ENCODE peak calls at places on chromosomes 3 and 15, in eight cellular contexts. L, F, J, O, N, D, M and P are unnamed samples.

GRCh38 chr3:36227982-36228381 is 152.3 kb upstream of the STAC start:
- DNase-seq in L (no peak), F (no peak), J (no peak), O (no peak), N (no peak), D (no peak), M (no peak), P (no peak)

GRCh38 chr3:46903341-46904302 is 26.1 kb downstream of the PTH1R start:
- DNase-seq in L (no peak), F (no peak), J (peak), O (no peak), N (peak), D (no peak), M (no peak), P (peak)

GRCh38 chr3:38308456-38308855 is 26.4 kb downstream of the SLC22A14 start:
- DNase-seq in L (no peak), F (no peak), J (no peak), O (no peak), N (no peak), D (no peak), M (no peak), P (no peak)

GRCh38 chr3:143120716-143121239 is 1.2 kb downstream of the CHST2 start:
- DNase-seq in L (no peak), F (peak), J (no peak), O (peak), N (peak), D (no peak), M (peak), P (peak)

GRCh38 chr3:127817331-127817821 is 4.9 kb downstream of the MGLL start:
- DNase-seq in L (no peak), F (no peak), J (peak), O (no peak), N (no peak), D (no peak), M (no peak), P (peak)

GRCh38 chr3:117589454-117589853 is 879.9 kb downstream of the TUSC7 start:
- DNase-seq in L (no peak), F (no peak), J (no peak), O (no peak), N (no peak), D (no peak), M (no peak), P (no peak)

GRCh38 chr3:134618473-134618860 is 32.4 kb downstream of the KY start:
- DNase-seq in L (no peak), F (no peak), J (no peak), O (no peak), N (no peak), D (no peak), M (no peak), P (no peak)

GRCh38 chr3:143712522-143712921 is 135.7 kb downstream of the SLC9A9 start:
- DNase-seq in L (no peak), F (no peak), J (no peak), O (no peak), N (no peak), D (no peak), M (no peak), P (no peak)

GRCh38 chr3:130621824-130622223 is 104.8 kb downstream of the COL6A6 start:
- DNase-seq in L (no peak), F (no peak), J (no peak), O (no peak), N (no peak), D (no peak), M (no peak), P (no peak)

GRCh38 chr15:45263854-45264253 is 11.8 kb downstream of the SLC28A2 start:
- DNase-seq in L (no peak), F (no peak), J (no peak), O (no peak), N (no peak), D (no peak), M (no peak), P (no peak)

GRCh38 chr15:45265506-45265905 is 13.5 kb downstream of the SLC28A2 start:
- DNase-seq in L (no peak), F (no peak), J (no peak), O (no peak), N (no peak), D (no peak), M (no peak), P (no peak)

GRCh38 chr15:45262906-45263456 is 10.9 kb downstream of the SLC28A2 start:
- DNase-seq in L (no peak), F (no peak), J (no peak), O (no peak), N (no peak), D (no peak), M (no peak), P (no peak)

DNA sequence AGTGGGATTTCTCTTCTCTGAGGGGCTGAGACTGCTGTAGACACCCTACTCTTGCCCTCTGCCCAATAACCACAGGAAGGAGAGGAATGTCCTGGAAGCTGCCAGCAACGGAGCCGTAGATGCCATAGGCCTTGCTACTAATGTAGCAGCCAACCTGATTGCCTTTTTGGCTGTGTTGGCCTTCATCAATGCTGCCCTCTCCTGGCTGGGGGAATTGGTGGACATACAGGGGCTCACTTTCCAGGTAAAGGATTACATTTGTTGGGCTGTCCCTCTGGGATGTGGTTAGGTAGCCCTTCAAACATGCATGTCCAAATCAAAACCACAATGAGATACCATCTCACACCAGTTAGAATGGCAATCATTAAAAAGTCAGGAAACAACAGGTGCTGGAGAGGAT is 16.1 kb downstream of the SLC28A2 start:
- DNase-seq in L (no peak), F (peak), J (no peak), O (no peak), N (no peak), D (no peak), M (no peak), P (no peak)
- TF ChIP-seq CTCF in L (no peak), F (peak), J (no peak), O (peak), N (no peak), D (no peak), M (no peak), P (peak)

DNA sequence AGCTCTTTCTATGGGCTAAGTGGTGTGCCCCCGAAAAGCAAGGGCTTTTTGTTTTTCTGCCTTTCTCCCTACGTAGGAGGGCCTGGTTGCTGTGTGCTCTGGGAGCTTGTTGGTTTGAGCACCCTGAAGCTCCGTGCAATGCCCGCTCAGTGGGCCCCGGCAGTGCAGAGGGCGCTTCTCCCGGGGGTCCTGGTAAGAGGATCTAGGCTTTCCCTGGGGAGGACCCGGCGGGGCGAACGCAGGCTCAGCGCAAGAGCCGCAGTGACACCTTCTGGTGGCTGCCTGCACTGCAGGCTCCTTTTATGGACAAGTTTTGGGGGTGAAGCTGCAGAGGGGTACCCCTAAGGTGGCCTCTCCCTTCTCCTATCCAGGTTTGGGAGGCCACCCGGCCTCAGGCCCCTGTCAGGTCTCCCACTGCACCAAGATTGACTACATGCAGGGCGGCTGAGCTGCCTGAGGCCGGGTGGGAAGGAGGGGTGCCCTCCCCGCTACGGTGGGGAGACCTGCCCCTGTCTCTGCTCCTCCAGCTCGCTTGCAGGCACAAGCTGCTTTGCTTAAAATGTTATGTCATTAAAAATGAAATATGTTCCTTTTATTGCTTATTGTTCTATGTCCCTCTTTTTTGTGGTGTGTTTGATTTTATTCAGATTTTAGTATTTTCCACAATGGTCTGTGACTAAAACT is 387.9 kb downstream of the GABRG3 start:
- DNase-seq in L (no peak), F (no peak), J (no peak), O (peak), N (peak), D (no peak), M (no peak), P (no peak)
- TF ChIP-seq CTCF in L (peak), F (peak), J (peak), O (peak), N (peak), D (no peak), M (peak), P (peak)

GRCh38 chr3:184868477-184868876 is 56.5 kb downstream of the VPS8 start:
- DNase-seq in L (no peak), F (no peak), J (no peak), O (no peak), N (no peak), D (no peak), M (no peak), P (no peak)
- TF ChIP-seq CTCF in L (no peak), F (no peak), J (no peak), O (no peak), N (no peak), D (no peak), M (no peak), P (no peak)

GRCh38 chr3:141421639-141422319 is 53.5 kb downstream of the ZBTB38 start:
- DNase-seq in L (no peak), F (no peak), J (no peak), O (no peak), N (no peak), D (no peak), M (no peak), P (peak)
- TF ChIP-seq CTCF in L (no peak), F (no peak), J (no peak), O (no peak), N (no peak), D (no peak), M (no peak), P (peak)

GRCh38 chr15:64681424-64682024 is 93.9 kb downstream of the RBPMS2 start:
- DNase-seq in L (peak), F (peak), J (no peak), O (peak), N (no peak), D (no peak), M (no peak), P (peak)
- TF ChIP-seq CTCF in L (peak), F (peak), J (peak), O (peak), N (peak), D (peak), M (no peak), P (peak)